ENCODE peak calls at places on chromosomes 7 and 10, in five cellular contexts. One of them, this sample, is unnamed.

GRCh38 chr7:96319444-96319843 is 2.5 kb downstream of the SLC25A13 start:
- DNase-seq in EH: no peak
- DNase-seq in activated CD4-positive, CD25-positive, alpha-beta regulatory T cell: no peak
- DNase-seq in mucosa of descending colon: no peak
- DNase-seq in ecto neural progenitor cell: no peak
- DNase-seq in this sample: no peak

GRCh38 chr7:99010281-99010680 is 131.9 kb downstream of the TRRAP start:
- DNase-seq in activated CD4-positive, CD25-positive, alpha-beta regulatory T cell: no peak
- DNase-seq in mucosa of descending colon: no peak
- DNase-seq in ecto neural progenitor cell: peak; percentile 10
- DNase-seq in EH: no peak
- DNase-seq in this sample: no peak

GRCh38 chr7:44962483-44963251 is 16.1 kb downstream of the MYO1G start:
- DNase-seq in EH: peak; percentile 34
- DNase-seq in mucosa of descending colon: no peak
- DNase-seq in activated CD4-positive, CD25-positive, alpha-beta regulatory T cell: no peak
- DNase-seq in ecto neural progenitor cell: peak; percentile 78
- DNase-seq in this sample: no peak

GRCh38 chr7:6284461-6285360 is 12.3 kb upstream of the CYTH3 start:
- DNase-seq in activated CD4-positive, CD25-positive, alpha-beta regulatory T cell: no peak
- DNase-seq in EH: peak; percentile 47
- DNase-seq in mucosa of descending colon: no peak
- DNase-seq in ecto neural progenitor cell: no peak
- DNase-seq in this sample: no peak

GRCh38 chr7:158325530-158326381 is 261.9 kb downstream of the PTPRN2 start:
- DNase-seq in ecto neural progenitor cell: peak; percentile 93
- DNase-seq in EH: no peak
- DNase-seq in activated CD4-positive, CD25-positive, alpha-beta regulatory T cell: no peak
- DNase-seq in mucosa of descending colon: no peak
- DNase-seq in this sample: no peak

GRCh38 chr10:1454428-1454827 is 282.9 kb downstream of the ADARB2 start:
- DNase-seq in activated CD4-positive, CD25-positive, alpha-beta regulatory T cell: no peak
- DNase-seq in ecto neural progenitor cell: peak; percentile 19
- DNase-seq in EH: no peak
- DNase-seq in mucosa of descending colon: no peak
- DNase-seq in this sample: no peak

GRCh38 chr7:103380395-103381191 is 33.1 kb downstream of the PSMC2 start:
- DNase-seq in mucosa of descending colon: no peak
- DNase-seq in EH: no peak
- DNase-seq in activated CD4-positive, CD25-positive, alpha-beta regulatory T cell: no peak
- DNase-seq in ecto neural progenitor cell: no peak
- DNase-seq in this sample: no peak

GRCh38 chr7:79933144-79933543 is 201.5 kb upstream of the GNAI1 start:
- DNase-seq in activated CD4-positive, CD25-positive, alpha-beta regulatory T cell: no peak
- DNase-seq in mucosa of descending colon: no peak
- DNase-seq in EH: peak; percentile 68
- DNase-seq in ecto neural progenitor cell: no peak
- DNase-seq in this sample: no peak

GRCh38 chr10:86447422-86447821 is 74.2 kb downstream of the WAPL start:
- DNase-seq in mucosa of descending colon: no peak
- DNase-seq in ecto neural progenitor cell: no peak
- DNase-seq in activated CD4-positive, CD25-positive, alpha-beta regulatory T cell: no peak
- DNase-seq in EH: peak; percentile 41
- DNase-seq in this sample: no peak

GRCh38 chr7:118052330-118052729 is 131.6 kb upstream of the LSM8 start:
- DNase-seq in ecto neural progenitor cell: no peak
- DNase-seq in EH: no peak
- DNase-seq in activated CD4-positive, CD25-positive, alpha-beta regulatory T cell: no peak
- DNase-seq in mucosa of descending colon: no peak
- DNase-seq in this sample: no peak

GRCh38 chr7:43244232-43244631 is 131.8 kb downstream of the HECW1 start:
- DNase-seq in ecto neural progenitor cell: no peak
- DNase-seq in EH: peak; percentile 29
- DNase-seq in activated CD4-positive, CD25-positive, alpha-beta regulatory T cell: no peak
- DNase-seq in mucosa of descending colon: no peak
- DNase-seq in this sample: no peak

GRCh38 chr7:81845628-81846259 is 75.9 kb upstream of the HGF start:
- DNase-seq in mucosa of descending colon: no peak
- DNase-seq in ecto neural progenitor cell: no peak
- DNase-seq in activated CD4-positive, CD25-positive, alpha-beta regulatory T cell: no peak
- DNase-seq in EH: peak; percentile 28
- DNase-seq in this sample: no peak

GRCh38 chr7:100545636-100546128 is 6.7 kb downstream of the AGFG2 start:
- DNase-seq in EH: peak; percentile 88
- DNase-seq in mucosa of descending colon: no peak
- DNase-seq in ecto neural progenitor cell: no peak
- DNase-seq in activated CD4-positive, CD25-positive, alpha-beta regulatory T cell: no peak
- DNase-seq in this sample: peak; percentile 69

GRCh38 chr7:116786791-116787443 is 75.5 kb upstream of the CAPZA2 start:
- DNase-seq in ecto neural progenitor cell: no peak
- DNase-seq in mucosa of descending colon: no peak
- DNase-seq in activated CD4-positive, CD25-positive, alpha-beta regulatory T cell: no peak
- DNase-seq in EH: peak; percentile 47
- DNase-seq in this sample: no peak

GRCh38 chr7:151756076-151756731 is 120.7 kb downstream of the PRKAG2 start:
- DNase-seq in ecto neural progenitor cell: no peak
- DNase-seq in mucosa of descending colon: no peak
- DNase-seq in activated CD4-positive, CD25-positive, alpha-beta regulatory T cell: peak; percentile 33
- DNase-seq in EH: peak; percentile 77
- DNase-seq in this sample: no peak

GRCh38 chr7:138881578-138882188 is 83.7 kb upstream of the ATP6V0A4 start:
- DNase-seq in mucosa of descending colon: no peak
- DNase-seq in activated CD4-positive, CD25-positive, alpha-beta regulatory T cell: no peak
- DNase-seq in EH: no peak
- DNase-seq in ecto neural progenitor cell: no peak
- DNase-seq in this sample: no peak

GRCh38 chr7:128697301-128697905 is 25.3 kb downstream of the GARIN1A start:
- DNase-seq in EH: peak; percentile 66
- DNase-seq in mucosa of descending colon: peak; percentile 69
- DNase-seq in ecto neural progenitor cell: peak; percentile 86
- DNase-seq in activated CD4-positive, CD25-positive, alpha-beta regulatory T cell: no peak
- DNase-seq in this sample: no peak

GRCh38 chr10:78817361-78817760 is 251.4 kb upstream of the ZMIZ1 start:
- DNase-seq in ecto neural progenitor cell: no peak
- DNase-seq in EH: no peak
- DNase-seq in mucosa of descending colon: no peak
- DNase-seq in activated CD4-positive, CD25-positive, alpha-beta regulatory T cell: no peak
- DNase-seq in this sample: no peak

GRCh38 chr10:72747521-72747920 is 55.6 kb downstream of the MCU start:
- DNase-seq in ecto neural progenitor cell: no peak
- DNase-seq in EH: no peak
- DNase-seq in mucosa of descending colon: no peak
- DNase-seq in activated CD4-positive, CD25-positive, alpha-beta regulatory T cell: no peak
- DNase-seq in this sample: no peak

GRCh38 chr10:119207367-119207668 is at the start of gene GRK5:
- DNase-seq in mucosa of descending colon: peak; percentile 96
- DNase-seq in activated CD4-positive, CD25-positive, alpha-beta regulatory T cell: peak; percentile 83
- DNase-seq in EH: peak; percentile 98
- DNase-seq in ecto neural progenitor cell: peak; percentile 96
- DNase-seq in this sample: peak; percentile 95

GRCh38 chr10:90276894-90277447 is 575.6 kb downstream of the KIF20B start:
- DNase-seq in mucosa of descending colon: no peak
- DNase-seq in ecto neural progenitor cell: no peak
- DNase-seq in activated CD4-positive, CD25-positive, alpha-beta regulatory T cell: no peak
- DNase-seq in EH: peak; percentile 15
- DNase-seq in this sample: no peak

This sample was measured in right lobe of liver.